ENCODE peak calls at places on chromosomes 5 and 9, in eight cellular contexts. One of them, this sample, is unnamed. For H3K9me3, the result is how much of the 10 kb centered on the place peaks cover.

GRCh38 chr5:17149786-17150185 is 67.6 kb upstream of the BASP1 start:
- DNase-seq in A549: no peak
- DNase-seq in lower lobe of right lung: no peak
- DNase-seq in gastrocnemius medialis: no peak
- DNase-seq in sigmoid colon: no peak
- DNase-seq in DND-41: no peak
- DNase-seq in lung: no peak
- DNase-seq in body of pancreas: no peak
- DNase-seq in this sample: no peak

GRCh38 chr9:23821400-23822181 is 4.4 kb downstream of the ELAVL2 start:
- DNase-seq in gastrocnemius medialis: no peak
- DNase-seq in sigmoid colon: no peak
- DNase-seq in body of pancreas: no peak
- DNase-seq in lung: no peak
- DNase-seq in A549: no peak
- DNase-seq in DND-41: no peak
- DNase-seq in lower lobe of right lung: no peak
- DNase-seq in this sample: peak

GRCh38 chr5:72441861-72442540 is 65.2 kb downstream of the ZNF366 start:
- DNase-seq in A549: peak
- DNase-seq in lower lobe of right lung: no peak
- DNase-seq in DND-41: no peak
- DNase-seq in gastrocnemius medialis: no peak
- DNase-seq in lung: no peak
- DNase-seq in body of pancreas: no peak
- DNase-seq in sigmoid colon: no peak
- DNase-seq in this sample: no peak

GRCh38 chr5:146825033-146825432 is 53.5 kb downstream of the PPP2R2B start:
- DNase-seq in DND-41: peak
- DNase-seq in body of pancreas: no peak
- DNase-seq in sigmoid colon: no peak
- DNase-seq in lung: no peak
- DNase-seq in lower lobe of right lung: no peak
- DNase-seq in gastrocnemius medialis: no peak
- DNase-seq in A549: peak
- DNase-seq in this sample: no peak

GRCh38 chr9:93270976-93271375 is 87.0 kb downstream of the WNK2 start:
- DNase-seq in lower lobe of right lung: no peak
- DNase-seq in A549: no peak
- DNase-seq in sigmoid colon: no peak
- DNase-seq in gastrocnemius medialis: no peak
- DNase-seq in lung: no peak
- DNase-seq in DND-41: no peak
- DNase-seq in body of pancreas: no peak
- DNase-seq in this sample: no peak

GRCh38 chr5:109281136-109281690 is 128.6 kb downstream of the PJA2 start:
- DNase-seq in gastrocnemius medialis: no peak
- DNase-seq in body of pancreas: peak
- DNase-seq in lower lobe of right lung: no peak
- DNase-seq in lung: no peak
- DNase-seq in A549: no peak
- DNase-seq in DND-41: no peak
- DNase-seq in sigmoid colon: no peak
- DNase-seq in this sample: no peak

GRCh38 chr5:4640793-4641192 is 499.3 kb upstream of the ADAMTS16 start:
- DNase-seq in gastrocnemius medialis: no peak
- DNase-seq in sigmoid colon: no peak
- DNase-seq in body of pancreas: no peak
- DNase-seq in lung: no peak
- DNase-seq in lower lobe of right lung: no peak
- DNase-seq in DND-41: peak
- DNase-seq in A549: no peak
- DNase-seq in this sample: peak

GRCh38 chr9:122810306-122810946 is 10.5 kb downstream of the OR1K1 start:
- DNase-seq in A549: peak
- DNase-seq in DND-41: peak
- DNase-seq in gastrocnemius medialis: peak
- DNase-seq in lower lobe of right lung: peak
- DNase-seq in lung: peak
- DNase-seq in body of pancreas: peak
- DNase-seq in sigmoid colon: peak
- DNase-seq in this sample: peak

GRCh38 chr5:140608730-140609520 is 24.1 kb downstream of the CD14 start:
- DNase-seq in gastrocnemius medialis: peak
- DNase-seq in A549: no peak
- DNase-seq in lung: peak
- DNase-seq in body of pancreas: no peak
- DNase-seq in sigmoid colon: peak
- DNase-seq in lower lobe of right lung: peak
- DNase-seq in DND-41: no peak
- DNase-seq in this sample: no peak

GRCh38 chr9:36191290-36191645 is 547 bp downstream of the CLTA start:
- DNase-seq in lower lobe of right lung: peak
- DNase-seq in DND-41: peak
- DNase-seq in sigmoid colon: peak
- DNase-seq in body of pancreas: no peak
- DNase-seq in gastrocnemius medialis: no peak
- DNase-seq in A549: peak
- DNase-seq in lung: peak
- DNase-seq in this sample: no peak

GRCh38 chr5:171707441-171707790 is 78.2 kb upstream of the SMIM23 start:
- DNase-seq in gastrocnemius medialis: no peak
- DNase-seq in lower lobe of right lung: no peak
- DNase-seq in A549: no peak
- DNase-seq in sigmoid colon: no peak
- DNase-seq in lung: peak
- DNase-seq in DND-41: no peak
- DNase-seq in body of pancreas: no peak
- DNase-seq in this sample: no peak

GRCh38 chr9:93295456-93296076 is 111.6 kb downstream of the WNK2 start:
- DNase-seq in lower lobe of right lung: no peak
- DNase-seq in gastrocnemius medialis: no peak
- DNase-seq in lung: no peak
- DNase-seq in A549: no peak
- DNase-seq in body of pancreas: no peak
- DNase-seq in DND-41: no peak
- DNase-seq in sigmoid colon: no peak
- DNase-seq in this sample: no peak

GRCh38 chr9:93724852-93725251 is 148.5 kb downstream of the PHF2 start:
- DNase-seq in DND-41: no peak
- DNase-seq in sigmoid colon: no peak
- DNase-seq in body of pancreas: no peak
- DNase-seq in A549: no peak
- DNase-seq in lung: no peak
- DNase-seq in lower lobe of right lung: no peak
- DNase-seq in gastrocnemius medialis: no peak
- DNase-seq in this sample: no peak

GRCh38 chr5:147667363-147667762 is 115.2 kb downstream of the JAKMIP2 start:
- DNase-seq in lower lobe of right lung: no peak
- DNase-seq in sigmoid colon: no peak
- DNase-seq in A549: no peak
- DNase-seq in DND-41: no peak
- DNase-seq in lung: no peak
- DNase-seq in body of pancreas: no peak
- DNase-seq in gastrocnemius medialis: no peak
- DNase-seq in this sample: no peak

GRCh38 chr5:110048508-110048907 is 358.8 kb downstream of the MAN2A1 start:
- DNase-seq in DND-41: no peak
- DNase-seq in sigmoid colon: no peak
- DNase-seq in body of pancreas: no peak
- DNase-seq in gastrocnemius medialis: no peak
- DNase-seq in A549: no peak
- DNase-seq in lower lobe of right lung: no peak
- DNase-seq in lung: no peak
- DNase-seq in this sample: no peak

GRCh38 chr5:78339591-78340450 is 20.6 kb upstream of the SCAMP1 start:
- DNase-seq in lung: no peak
- DNase-seq in DND-41: no peak
- DNase-seq in sigmoid colon: no peak
- DNase-seq in lower lobe of right lung: no peak
- DNase-seq in gastrocnemius medialis: no peak
- DNase-seq in A549: no peak
- DNase-seq in body of pancreas: no peak
- DNase-seq in this sample: no peak

GRCh38 chr5:151225475-151225874 is 1.6 kb upstream of the CCDC69 start:
- DNase-seq in lung: no peak
- DNase-seq in DND-41: no peak
- DNase-seq in A549: no peak
- DNase-seq in lower lobe of right lung: no peak
- DNase-seq in sigmoid colon: peak
- DNase-seq in gastrocnemius medialis: no peak
- DNase-seq in body of pancreas: no peak
- DNase-seq in this sample: no peak

GRCh38 chr5:123088031-123088805 is 823 bp upstream of the PRDM6 start:
- DNase-seq in lung: no peak
- DNase-seq in body of pancreas: no peak
- DNase-seq in sigmoid colon: peak
- DNase-seq in DND-41: no peak
- DNase-seq in A549: no peak
- DNase-seq in lower lobe of right lung: no peak
- DNase-seq in gastrocnemius medialis: no peak
- DNase-seq in this sample: no peak

GRCh38 chr5:171617787-171618690 is 167.6 kb upstream of the SMIM23 start:
- DNase-seq in lower lobe of right lung: no peak
- DNase-seq in A549: no peak
- DNase-seq in body of pancreas: no peak
- DNase-seq in sigmoid colon: peak
- DNase-seq in gastrocnemius medialis: no peak
- DNase-seq in DND-41: no peak
- DNase-seq in lung: no peak
- DNase-seq in this sample: no peak

GRCh38 chr5:72552041-72552557 is 44.9 kb upstream of the ZNF366 start:
- DNase-seq in sigmoid colon: no peak
- DNase-seq in lower lobe of right lung: no peak
- DNase-seq in gastrocnemius medialis: no peak
- DNase-seq in body of pancreas: no peak
- DNase-seq in DND-41: no peak
- DNase-seq in A549: no peak
- DNase-seq in lung: no peak
- DNase-seq in this sample: no peak

GRCh38 chr9:14652729-14653377 is 40.4 kb downstream of the ZDHHC21 start:
- DNase-seq in lung: no peak
- DNase-seq in DND-41: no peak
- DNase-seq in lower lobe of right lung: no peak
- DNase-seq in gastrocnemius medialis: no peak
- DNase-seq in body of pancreas: peak
- DNase-seq in A549: peak
- DNase-seq in sigmoid colon: no peak
- DNase-seq in this sample: no peak
- H3K9me3 ChIP-seq in lung: under half
- H3K9me3 ChIP-seq in DND-41: under half
- H3K9me3 ChIP-seq in lower lobe of right lung: under half
- H3K9me3 ChIP-seq in gastrocnemius medialis: under half
- H3K9me3 ChIP-seq in body of pancreas: under half
- H3K9me3 ChIP-seq in A549: under half
- H3K9me3 ChIP-seq in sigmoid colon: under half
- H3K9me3 ChIP-seq in this sample: under half

GRCh38 chr9:40913928-40914673 is 214.4 kb downstream of the FOXD4L6 start:
- DNase-seq in DND-41: no peak
- DNase-seq in A549: no peak
- DNase-seq in lower lobe of right lung: no peak
- DNase-seq in gastrocnemius medialis: no peak
- DNase-seq in lung: no peak
- DNase-seq in sigmoid colon: no peak
- DNase-seq in body of pancreas: no peak
- DNase-seq in this sample: no peak
- H3K9me3 ChIP-seq in DND-41: under half
- H3K9me3 ChIP-seq in A549: half or more
- H3K9me3 ChIP-seq in lower lobe of right lung: half or more
- H3K9me3 ChIP-seq in gastrocnemius medialis: half or more
- H3K9me3 ChIP-seq in lung: under half
- H3K9me3 ChIP-seq in sigmoid colon: half or more
- H3K9me3 ChIP-seq in body of pancreas: under half
- H3K9me3 ChIP-seq in this sample: half or more

DNA sequence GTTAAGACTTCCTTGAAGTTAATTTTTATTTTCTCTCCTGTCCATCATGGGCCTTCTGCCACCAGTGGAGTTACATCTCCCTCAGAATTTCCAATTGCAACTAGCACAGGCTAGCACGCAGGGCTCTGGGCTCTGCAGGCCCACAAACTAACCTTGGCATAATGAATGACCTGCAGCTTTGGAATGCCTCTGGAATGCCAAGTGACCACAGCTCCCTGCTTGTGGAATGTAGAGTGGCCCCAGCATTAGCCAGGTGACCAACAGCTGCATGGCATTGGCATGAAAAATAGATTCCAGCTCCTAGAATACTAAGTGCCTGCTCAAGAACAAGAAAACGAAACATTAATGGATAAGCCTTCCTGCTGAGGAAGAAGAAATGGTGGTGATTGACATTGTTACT is 726.1 kb downstream of the BRINP1 start:
- DNase-seq in lung: peak
- DNase-seq in lower lobe of right lung: peak
- DNase-seq in sigmoid colon: no peak
- DNase-seq in A549: peak
- DNase-seq in gastrocnemius medialis: no peak
- DNase-seq in DND-41: no peak
- DNase-seq in body of pancreas: peak
- DNase-seq in this sample: peak
- H3K9me3 ChIP-seq in lung: under half
- H3K9me3 ChIP-seq in lower lobe of right lung: under half
- H3K9me3 ChIP-seq in sigmoid colon: under half
- H3K9me3 ChIP-seq in A549: under half
- H3K9me3 ChIP-seq in gastrocnemius medialis: under half
- H3K9me3 ChIP-seq in DND-41: under half
- H3K9me3 ChIP-seq in body of pancreas: under half
- H3K9me3 ChIP-seq in this sample: under half

DNA sequence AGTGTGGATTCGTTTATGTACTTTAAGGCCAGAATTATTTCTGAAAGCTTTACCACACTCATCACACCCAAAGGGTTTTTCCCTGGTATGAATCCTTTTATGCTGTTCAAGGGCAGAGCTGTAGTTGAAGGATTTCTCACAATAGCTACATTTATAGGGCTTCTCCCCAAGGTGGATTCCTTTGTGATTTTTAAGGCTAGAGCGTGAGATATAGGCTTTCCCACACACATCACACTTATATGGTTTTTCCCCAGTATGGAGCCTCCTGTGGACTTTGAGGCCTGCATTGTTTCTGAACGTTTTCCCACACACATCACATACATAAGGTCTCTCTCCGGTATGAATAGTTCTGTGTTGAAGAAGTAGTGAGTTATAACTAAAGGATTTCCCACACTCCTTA is 11.2 kb downstream of the ZFP62 start:
- DNase-seq in lower lobe of right lung: no peak
- DNase-seq in lung: no peak
- DNase-seq in DND-41: no peak
- DNase-seq in A549: no peak
- DNase-seq in sigmoid colon: no peak
- DNase-seq in body of pancreas: no peak
- DNase-seq in gastrocnemius medialis: no peak
- DNase-seq in this sample: no peak
- H3K9me3 ChIP-seq in lower lobe of right lung: under half
- H3K9me3 ChIP-seq in lung: under half
- H3K9me3 ChIP-seq in DND-41: under half
- H3K9me3 ChIP-seq in A549: half or more
- H3K9me3 ChIP-seq in sigmoid colon: under half
- H3K9me3 ChIP-seq in body of pancreas: under half
- H3K9me3 ChIP-seq in gastrocnemius medialis: under half
- H3K9me3 ChIP-seq in this sample: half or more